ENCODE peak calls at places on chromosomes 16 and 17, in nine cellular contexts. One of them, this sample, is unnamed.

GRCh38 chr17:69539781-69540319 is 125.4 kb downstream of the MAP2K6 start:
- DNase-seq in NCI-H82: no peak
- DNase-seq in hippocampal formation: no peak
- DNase-seq in stimulated activated CD8-positive, alpha-beta memory T cell treated with anti-CD3 and anti-CD28 coated beads, Interleukin-15, amount 100 ng/mL, for 48 hours: no peak
- DNase-seq in sigmoid colon: no peak
- DNase-seq in posterior vena cava: no peak
- DNase-seq in GM12891: no peak
- DNase-seq in neural progenitor cell: no peak
- DNase-seq in stimulated activated CD4-positive, alpha-beta T cell treated with anti-CD3 and anti-CD28 coated beads, TNF-alpha, amount 100 ng/mL, for 48 hours: no peak
- DNase-seq in this sample: no peak

GRCh38 chr16:13839577-13839976 is 80.4 kb upstream of the ERCC4 start:
- DNase-seq in neural progenitor cell: no peak
- DNase-seq in NCI-H82: no peak
- DNase-seq in stimulated activated CD4-positive, alpha-beta T cell treated with anti-CD3 and anti-CD28 coated beads, TNF-alpha, amount 100 ng/mL, for 48 hours: no peak
- DNase-seq in stimulated activated CD8-positive, alpha-beta memory T cell treated with anti-CD3 and anti-CD28 coated beads, Interleukin-15, amount 100 ng/mL, for 48 hours: no peak
- DNase-seq in sigmoid colon: no peak
- DNase-seq in hippocampal formation: no peak
- DNase-seq in GM12891: no peak
- DNase-seq in posterior vena cava: no peak
- DNase-seq in this sample: no peak

GRCh38 chr16:50068550-50068949 is 2.8 kb downstream of the HEATR3 start:
- DNase-seq in sigmoid colon: no peak
- DNase-seq in stimulated activated CD4-positive, alpha-beta T cell treated with anti-CD3 and anti-CD28 coated beads, TNF-alpha, amount 100 ng/mL, for 48 hours: no peak
- DNase-seq in NCI-H82: no peak
- DNase-seq in hippocampal formation: no peak
- DNase-seq in GM12891: no peak
- DNase-seq in stimulated activated CD8-positive, alpha-beta memory T cell treated with anti-CD3 and anti-CD28 coated beads, Interleukin-15, amount 100 ng/mL, for 48 hours: no peak
- DNase-seq in neural progenitor cell: no peak
- DNase-seq in posterior vena cava: no peak
- DNase-seq in this sample: no peak

GRCh38 chr16:51816929-51817328 is 665.9 kb upstream of the SALL1 start:
- DNase-seq in stimulated activated CD4-positive, alpha-beta T cell treated with anti-CD3 and anti-CD28 coated beads, TNF-alpha, amount 100 ng/mL, for 48 hours: no peak
- DNase-seq in sigmoid colon: no peak
- DNase-seq in posterior vena cava: no peak
- DNase-seq in stimulated activated CD8-positive, alpha-beta memory T cell treated with anti-CD3 and anti-CD28 coated beads, Interleukin-15, amount 100 ng/mL, for 48 hours: no peak
- DNase-seq in NCI-H82: no peak
- DNase-seq in hippocampal formation: no peak
- DNase-seq in neural progenitor cell: no peak
- DNase-seq in GM12891: no peak
- DNase-seq in this sample: no peak

GRCh38 chr16:3950343-3951193 is 70.1 kb upstream of the CREBBP start:
- DNase-seq in hippocampal formation: no peak
- DNase-seq in stimulated activated CD4-positive, alpha-beta T cell treated with anti-CD3 and anti-CD28 coated beads, TNF-alpha, amount 100 ng/mL, for 48 hours: no peak
- DNase-seq in GM12891: no peak
- DNase-seq in NCI-H82: peak
- DNase-seq in stimulated activated CD8-positive, alpha-beta memory T cell treated with anti-CD3 and anti-CD28 coated beads, Interleukin-15, amount 100 ng/mL, for 48 hours: no peak
- DNase-seq in neural progenitor cell: no peak
- DNase-seq in sigmoid colon: peak
- DNase-seq in posterior vena cava: peak
- DNase-seq in this sample: no peak

GRCh38 chr16:68246671-68247070 is 1.5 kb downstream of the PLA2G15 start:
- DNase-seq in stimulated activated CD8-positive, alpha-beta memory T cell treated with anti-CD3 and anti-CD28 coated beads, Interleukin-15, amount 100 ng/mL, for 48 hours: no peak
- DNase-seq in posterior vena cava: peak
- DNase-seq in hippocampal formation: no peak
- DNase-seq in NCI-H82: no peak
- DNase-seq in sigmoid colon: no peak
- DNase-seq in neural progenitor cell: no peak
- DNase-seq in GM12891: no peak
- DNase-seq in stimulated activated CD4-positive, alpha-beta T cell treated with anti-CD3 and anti-CD28 coated beads, TNF-alpha, amount 100 ng/mL, for 48 hours: no peak
- DNase-seq in this sample: no peak

GRCh38 chr16:57992084-57992483 is 8.4 kb downstream of the ZNF319 start:
- DNase-seq in sigmoid colon: no peak
- DNase-seq in GM12891: no peak
- DNase-seq in neural progenitor cell: no peak
- DNase-seq in stimulated activated CD8-positive, alpha-beta memory T cell treated with anti-CD3 and anti-CD28 coated beads, Interleukin-15, amount 100 ng/mL, for 48 hours: no peak
- DNase-seq in NCI-H82: no peak
- DNase-seq in posterior vena cava: no peak
- DNase-seq in stimulated activated CD4-positive, alpha-beta T cell treated with anti-CD3 and anti-CD28 coated beads, TNF-alpha, amount 100 ng/mL, for 48 hours: no peak
- DNase-seq in hippocampal formation: no peak
- DNase-seq in this sample: no peak

GRCh38 chr16:50615891-50616290 is 65.2 kb downstream of the SNX20 start:
- DNase-seq in NCI-H82: no peak
- DNase-seq in sigmoid colon: no peak
- DNase-seq in hippocampal formation: no peak
- DNase-seq in stimulated activated CD8-positive, alpha-beta memory T cell treated with anti-CD3 and anti-CD28 coated beads, Interleukin-15, amount 100 ng/mL, for 48 hours: no peak
- DNase-seq in stimulated activated CD4-positive, alpha-beta T cell treated with anti-CD3 and anti-CD28 coated beads, TNF-alpha, amount 100 ng/mL, for 48 hours: no peak
- DNase-seq in neural progenitor cell: no peak
- DNase-seq in GM12891: no peak
- DNase-seq in posterior vena cava: no peak
- DNase-seq in this sample: no peak

GRCh38 chr16:67013823-67014640 is 14.9 kb upstream of the CBFB start:
- DNase-seq in stimulated activated CD4-positive, alpha-beta T cell treated with anti-CD3 and anti-CD28 coated beads, TNF-alpha, amount 100 ng/mL, for 48 hours: peak
- DNase-seq in GM12891: peak
- DNase-seq in neural progenitor cell: peak
- DNase-seq in sigmoid colon: peak
- DNase-seq in stimulated activated CD8-positive, alpha-beta memory T cell treated with anti-CD3 and anti-CD28 coated beads, Interleukin-15, amount 100 ng/mL, for 48 hours: peak
- DNase-seq in hippocampal formation: peak
- DNase-seq in posterior vena cava: peak
- DNase-seq in NCI-H82: peak
- DNase-seq in this sample: peak

GRCh38 chr17:14381606-14382005 is 80.7 kb downstream of the HS3ST3B1 start:
- DNase-seq in stimulated activated CD4-positive, alpha-beta T cell treated with anti-CD3 and anti-CD28 coated beads, TNF-alpha, amount 100 ng/mL, for 48 hours: no peak
- DNase-seq in posterior vena cava: no peak
- DNase-seq in GM12891: no peak
- DNase-seq in NCI-H82: peak
- DNase-seq in hippocampal formation: no peak
- DNase-seq in neural progenitor cell: no peak
- DNase-seq in stimulated activated CD8-positive, alpha-beta memory T cell treated with anti-CD3 and anti-CD28 coated beads, Interleukin-15, amount 100 ng/mL, for 48 hours: no peak
- DNase-seq in sigmoid colon: no peak
- DNase-seq in this sample: no peak

GRCh38 chr17:27315322-27315721 is 21.4 kb downstream of the WSB1 start:
- DNase-seq in stimulated activated CD8-positive, alpha-beta memory T cell treated with anti-CD3 and anti-CD28 coated beads, Interleukin-15, amount 100 ng/mL, for 48 hours: no peak
- DNase-seq in stimulated activated CD4-positive, alpha-beta T cell treated with anti-CD3 and anti-CD28 coated beads, TNF-alpha, amount 100 ng/mL, for 48 hours: no peak
- DNase-seq in GM12891: no peak
- DNase-seq in hippocampal formation: no peak
- DNase-seq in sigmoid colon: peak
- DNase-seq in neural progenitor cell: no peak
- DNase-seq in posterior vena cava: peak
- DNase-seq in NCI-H82: peak
- DNase-seq in this sample: no peak

GRCh38 chr17:42883802-42884553 is 16.6 kb upstream of the G6PC1 start:
- DNase-seq in NCI-H82: no peak
- DNase-seq in hippocampal formation: no peak
- DNase-seq in GM12891: no peak
- DNase-seq in sigmoid colon: no peak
- DNase-seq in stimulated activated CD4-positive, alpha-beta T cell treated with anti-CD3 and anti-CD28 coated beads, TNF-alpha, amount 100 ng/mL, for 48 hours: no peak
- DNase-seq in neural progenitor cell: no peak
- DNase-seq in posterior vena cava: peak
- DNase-seq in stimulated activated CD8-positive, alpha-beta memory T cell treated with anti-CD3 and anti-CD28 coated beads, Interleukin-15, amount 100 ng/mL, for 48 hours: no peak
- DNase-seq in this sample: no peak

GRCh38 chr17:55423535-55423934 is 1.9 kb upstream of the MMD start:
- DNase-seq in GM12891: no peak
- DNase-seq in NCI-H82: no peak
- DNase-seq in posterior vena cava: no peak
- DNase-seq in stimulated activated CD8-positive, alpha-beta memory T cell treated with anti-CD3 and anti-CD28 coated beads, Interleukin-15, amount 100 ng/mL, for 48 hours: no peak
- DNase-seq in hippocampal formation: no peak
- DNase-seq in stimulated activated CD4-positive, alpha-beta T cell treated with anti-CD3 and anti-CD28 coated beads, TNF-alpha, amount 100 ng/mL, for 48 hours: no peak
- DNase-seq in sigmoid colon: no peak
- DNase-seq in neural progenitor cell: no peak
- DNase-seq in this sample: no peak

GRCh38 chr16:27826893-27827289 is 236.6 kb downstream of the GSG1L start:
- DNase-seq in hippocampal formation: no peak
- DNase-seq in stimulated activated CD8-positive, alpha-beta memory T cell treated with anti-CD3 and anti-CD28 coated beads, Interleukin-15, amount 100 ng/mL, for 48 hours: no peak
- DNase-seq in NCI-H82: no peak
- DNase-seq in sigmoid colon: peak
- DNase-seq in stimulated activated CD4-positive, alpha-beta T cell treated with anti-CD3 and anti-CD28 coated beads, TNF-alpha, amount 100 ng/mL, for 48 hours: no peak
- DNase-seq in posterior vena cava: peak
- DNase-seq in neural progenitor cell: no peak
- DNase-seq in GM12891: no peak
- DNase-seq in this sample: no peak

This sample was measured in GM13977.